ENCODE peak calls at places on chromosomes 3 and 15, in five cellular contexts. V, T, R, C and M are unnamed samples.
A peak's percentile ranks its signal among the peaks of the same experiment; 100 is the strongest.

GRCh38 chr3:62095756-62096155 is 277.6 kb downstream of the FEZF2 start:
- DNase-seq in V (no peak), T (no peak), R (no peak), C (no peak), M (no peak)

GRCh38 chr3:155876537-155876936 is 6.1 kb downstream of the GMPS start:
- DNase-seq in V (no peak), T (no peak), R (no peak), C (no peak), M (no peak)

GRCh38 chr3:39189648-39190269 is 2.6 kb downstream of the XIRP1 start:
- DNase-seq in V (peak; percentile 74), T (peak; percentile 79), R (peak; percentile 75), C (peak; percentile 56), M (peak; percentile 78)

GRCh38 chr15:101803209-101803608 is at the start of gene OR4F6:
- DNase-seq in V (no peak), T (no peak), R (no peak), C (no peak), M (no peak)

GRCh38 chr15:64443747-64444621 is 16.4 kb upstream of the ZNF609 start:
- DNase-seq in V (no peak), T (no peak), R (peak; percentile 9), C (no peak), M (no peak)

GRCh38 chr15:78311292-78311691 is 11.9 kb upstream of the SKIC8 start:
- DNase-seq in V (no peak), T (no peak), R (peak; percentile 8), C (no peak), M (no peak)

GRCh38 chr15:69280783-69281182 is 17.9 kb upstream of the PAQR5 start:
- DNase-seq in V (no peak), T (no peak), R (no peak), C (no peak), M (no peak)

GRCh38 chr3:29871087-29871486 is 590.2 kb downstream of the RBMS3 start:
- DNase-seq in V (no peak), T (no peak), R (no peak), C (no peak), M (peak; percentile 5)

GRCh38 chr3:129486057-129487035 is 42.1 kb upstream of the RHO start:
- DNase-seq in V (no peak), T (no peak), R (peak; percentile 58), C (no peak), M (no peak)

GRCh38 chr15:66025972-66026371 is 156.7 kb downstream of the RAB11A start:
- DNase-seq in V (no peak), T (no peak), R (no peak), C (no peak), M (no peak)

GRCh38 chr15:73009306-73010091 is 42.8 kb upstream of the NEO1 start:
- DNase-seq in V (no peak), T (no peak), R (no peak), C (no peak), M (no peak)

GRCh38 chr3:109050591-109051167 is 67.3 kb downstream of the MORC1 start:
- DNase-seq in V (peak; percentile 12), T (no peak), R (no peak), C (no peak), M (peak; percentile 54)

GRCh38 chr15:42133892-42134502 is 22.4 kb downstream of the PLA2G4F start:
- DNase-seq in V (peak; percentile 63), T (peak; percentile 74), R (peak; percentile 14), C (no peak), M (peak; percentile 55)

GRCh38 chr3:69204315-69204957 is 82.0 kb upstream of the LMOD3 start:
- DNase-seq in V (no peak), T (no peak), R (no peak), C (no peak), M (no peak)

GRCh38 chr3:23648326-23648964 is 157.3 kb upstream of the UBE2E1 start:
- DNase-seq in V (no peak), T (no peak), R (no peak), C (no peak), M (no peak)

GRCh38 chr3:118628704-118629341 is 405.8 kb downstream of the IGSF11 start:
- DNase-seq in V (peak; percentile 34), T (peak; percentile 58), R (peak; percentile 75), C (peak; percentile 14), M (peak; percentile 54)

GRCh38 chr15:55649058-55649423 is 60.9 kb upstream of the PYGO1 start:
- DNase-seq in V (peak; percentile 11), T (no peak), R (no peak), C (no peak), M (no peak)

GRCh38 chr3:120683671-120684301 is 1.7 kb upstream of the HGD start:
- DNase-seq in V (no peak), T (no peak), R (no peak), C (no peak), M (no peak)

GRCh38 chr3:178420033-178420432 is 116.2 kb upstream of the KCNMB2 start:
- DNase-seq in V (no peak), T (no peak), R (no peak), C (no peak), M (no peak)

GRCh38 chr3:101865751-101866509 is 16.6 kb downstream of the NFKBIZ start:
- DNase-seq in V (no peak), T (no peak), R (no peak), C (no peak), M (no peak)

GRCh38 chr3:37752661-37753055 is 109.0 kb upstream of the CTDSPL start:
- DNase-seq in V (no peak), T (no peak), R (no peak), C (no peak), M (no peak)

GRCh38 chr3:58222161-58222724 is 11.5 kb upstream of the DNASE1L3 start:
- DNase-seq in V (no peak), T (no peak), R (no peak), C (no peak), M (no peak)

GRCh38 chr3:155846119-155846518 is 8.1 kb downstream of the SLC33A1 start:
- DNase-seq in V (no peak), T (no peak), R (no peak), C (no peak), M (no peak)

DNA sequence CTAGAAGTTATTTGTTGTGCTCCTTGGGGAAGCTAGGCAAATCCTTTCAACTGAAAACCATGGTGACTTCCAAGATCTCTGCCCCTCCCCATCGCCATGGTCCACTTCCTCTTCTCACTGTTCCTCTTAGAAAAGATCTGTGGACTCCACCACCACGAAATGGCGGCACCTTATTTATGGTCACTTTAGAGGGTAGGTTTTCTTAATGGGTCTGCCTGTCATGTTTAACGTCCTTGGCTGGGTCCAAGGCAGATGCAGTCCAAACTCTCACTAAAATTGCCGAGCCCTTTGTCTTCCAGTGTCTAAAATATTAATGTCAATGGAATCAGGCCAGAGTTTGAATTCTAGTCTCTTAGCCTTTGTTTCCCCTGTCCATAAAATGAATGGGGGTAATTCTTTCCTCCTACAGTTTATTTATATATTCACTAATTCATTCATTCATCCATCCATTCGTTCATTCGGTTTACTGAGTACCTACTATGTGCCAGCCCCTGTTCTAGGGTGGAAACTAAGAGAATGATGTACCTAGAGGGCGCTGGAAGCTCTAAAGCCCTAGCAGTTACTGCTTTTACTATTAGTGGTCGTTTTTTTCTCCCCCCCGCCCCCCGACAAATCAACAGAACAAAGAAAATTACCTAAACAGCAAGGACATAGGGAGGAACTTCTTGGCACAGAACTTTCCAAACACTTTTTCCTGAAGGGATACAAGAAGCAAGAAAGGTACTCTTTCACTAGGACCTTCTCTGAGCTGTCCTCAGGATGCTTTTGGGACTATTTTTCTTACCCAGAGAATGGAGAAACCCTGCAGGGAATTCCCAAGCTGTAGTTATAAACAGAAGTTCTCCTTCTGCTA is 661 bp downstream of the PATL2 start:
- DNase-seq in V (no peak), T (peak; percentile 43), R (peak; percentile 70), C (no peak), M (peak; percentile 65)
- TF ChIP-seq POLR2A in V (no peak), T (no peak), R (no peak), C (no peak), M (no peak)

GRCh38 chr15:45394681-45395080 is 16.3 kb upstream of the GATM start:
- DNase-seq in V (no peak), T (no peak), R (no peak), C (no peak), M (no peak)
- TF ChIP-seq POLR2A in V (no peak), T (no peak), R (no peak), C (no peak), M (no peak)

DNA sequence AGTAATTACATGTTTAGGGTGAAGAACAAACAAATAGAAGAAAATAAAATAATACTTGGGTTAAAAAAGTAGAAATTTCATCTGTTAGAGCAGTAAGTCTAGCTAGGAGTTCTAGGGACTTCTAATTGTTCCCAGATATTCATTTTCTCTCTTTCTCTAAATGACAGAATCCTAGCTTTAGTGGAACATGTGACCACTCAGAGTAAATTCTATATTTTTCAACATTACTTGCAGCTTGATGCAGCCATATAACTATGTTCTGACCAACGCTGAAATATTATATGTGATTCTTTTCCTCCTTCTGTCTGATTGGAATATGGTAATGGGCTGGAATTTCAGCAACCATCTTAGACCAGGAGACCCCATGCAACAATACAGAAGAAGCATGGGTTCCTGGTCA is 8.1 kb downstream of the PTX3 start:
- DNase-seq in V (no peak), T (no peak), R (no peak), C (no peak), M (no peak)
- TF ChIP-seq POLR2A in V (no peak), T (no peak), R (no peak), C (no peak), M (no peak)

DNA sequence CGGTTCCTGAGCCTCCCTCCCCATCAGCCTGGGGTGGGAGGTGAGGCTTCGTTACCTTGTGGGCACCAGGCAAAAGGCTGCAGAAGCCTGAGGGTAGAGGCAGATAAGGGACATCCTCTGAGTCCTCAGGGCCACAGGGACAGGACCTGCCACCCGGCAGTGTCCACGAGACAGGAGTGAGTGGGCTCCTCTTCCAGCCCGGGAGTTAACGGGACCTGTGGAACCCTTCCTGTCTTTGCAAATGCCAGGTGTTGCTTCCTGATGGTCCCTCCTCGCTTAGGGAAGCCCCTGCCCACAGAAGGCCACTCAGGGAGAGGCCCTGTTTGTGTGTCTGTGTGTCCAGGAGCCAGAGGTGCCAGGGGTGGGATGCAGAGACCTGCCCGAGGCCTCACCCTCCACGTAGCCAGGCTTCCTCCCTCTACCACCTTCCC is 111.1 kb upstream of the ALDH1A3 start:
- DNase-seq in V (no peak), T (no peak), R (no peak), C (no peak), M (no peak)
- TF ChIP-seq POLR2A in V (no peak), T (no peak), R (no peak), C (no peak), M (no peak)

GRCh38 chr3:122101646-122102045 is 46.5 kb downstream of the CD86 start:
- DNase-seq in V (peak; percentile 12), T (no peak), R (no peak), C (no peak), M (peak; percentile 51)
- TF ChIP-seq POLR2A in V (no peak), T (no peak), R (no peak), C (no peak), M (no peak)

GRCh38 chr3:143973352-143974021 is 1.9 kb downstream of the DIPK2A start:
- DNase-seq in V (no peak), T (no peak), R (no peak), C (no peak), M (peak; percentile 78)
- TF ChIP-seq POLR2A in V (no peak), T (no peak), R (no peak), C (no peak), M (peak; percentile 68)

DNA sequence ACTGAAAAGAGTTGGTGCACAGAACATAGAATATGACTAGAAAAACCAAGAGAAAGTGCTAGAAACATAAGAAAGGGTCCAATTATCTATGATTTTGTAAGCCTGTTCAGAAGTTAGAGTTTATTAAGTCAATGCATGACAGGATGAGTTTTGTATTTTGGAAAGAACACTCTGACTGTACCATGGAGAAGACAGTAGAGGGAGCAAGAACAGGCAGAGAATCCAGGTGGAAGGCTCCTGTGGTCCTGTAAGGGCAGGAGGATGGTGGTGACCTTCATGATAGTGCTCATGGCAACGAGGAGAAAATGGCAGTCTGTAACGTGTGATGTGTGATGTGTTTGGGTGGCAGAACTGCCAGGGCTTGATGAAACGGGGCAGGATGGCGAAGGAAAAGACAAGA is 249.1 kb downstream of the CTNNB1 start:
- DNase-seq in V (no peak), T (no peak), R (no peak), C (no peak), M (no peak)
- TF ChIP-seq POLR2A in V (no peak), T (no peak), R (no peak), C (no peak), M (no peak)